ENCODE peak calls at places on chromosomes 3 and 15, in four cellular contexts. D is heart left ventricle, J is Panc1, U is aorta. R is an unnamed sample.
A peak's percentile ranks its signal among the peaks of the same experiment; 100 is the strongest.

GRCh38 chr15:65057549-65057940 is 10.2 kb downstream of the RASL12 start:
- DNase-seq in D (no peak), J (no peak), U (no peak), R (no peak)

GRCh38 chr3:38565339-38566214 is 69.4 kb downstream of the EXOG start:
- DNase-seq in D (no peak), J (no peak), U (no peak), R (no peak)

GRCh38 chr15:58138106-58138505 is at the start of gene AQP9:
- DNase-seq in D (no peak), J (no peak), U (no peak), R (no peak)

GRCh38 chr3:114967168-114967567 is 179.9 kb downstream of the ZBTB20 start:
- DNase-seq in D (no peak), J (no peak), U (no peak), R (no peak)

GRCh38 chr3:194089357-194090177 is 46.4 kb upstream of the HES1 start:
- DNase-seq in D (peak; percentile 86), J (peak; percentile 97), U (peak; percentile 88), R (no peak)

GRCh38 chr3:66469220-66469640 is 31.6 kb downstream of the LRIG1 start:
- DNase-seq in D (no peak), J (no peak), U (no peak), R (no peak)

GRCh38 chr15:73394782-73395181 is 26.0 kb upstream of the HCN4 start:
- DNase-seq in D (peak; percentile 76), J (no peak), U (no peak), R (no peak)

GRCh38 chr3:106345353-106346027 is 476.7 kb upstream of the CBLB start:
- DNase-seq in D (no peak), J (no peak), U (no peak), R (no peak)

GRCh38 chr3:38490288-38490860 is 5.8 kb upstream of the EXOG start:
- DNase-seq in D (no peak), J (no peak), U (no peak), R (no peak)

GRCh38 chr3:61438253-61439115 is 122.9 kb upstream of the PTPRG start:
- DNase-seq in D (no peak), J (no peak), U (no peak), R (peak; percentile 12)

GRCh38 chr3:187519428-187519890 is 150.7 kb downstream of the SST start:
- DNase-seq in D (no peak), J (no peak), U (no peak), R (no peak)

GRCh38 chr15:88491158-88491557 is 23.6 kb downstream of the MRPS11 start:
- DNase-seq in D (no peak), J (no peak), U (no peak), R (peak; percentile 25)

GRCh38 chr15:75639191-75639708 is 774 bp downstream of the IMP3 start:
- DNase-seq in D (no peak), J (no peak), U (no peak), R (no peak)

GRCh38 chr3:50242778-50243551 is 7.0 kb downstream of the GNAI2 start:
- DNase-seq in D (peak; percentile 84), J (no peak), U (peak; percentile 91), R (no peak)

GRCh38 chr15:75673426-75674247 is 25.9 kb downstream of the SNX33 start:
- DNase-seq in D (peak; percentile 89), J (no peak), U (peak; percentile 94), R (no peak)

GRCh38 chr3:30347679-30348216 is 258.7 kb upstream of the TGFBR2 start:
- DNase-seq in D (no peak), J (peak; percentile 61), U (no peak), R (peak; percentile 27)

GRCh38 chr15:90141646-90142045 is 39.4 kb upstream of the IDH2 start:
- DNase-seq in D (no peak), J (no peak), U (no peak), R (no peak)

GRCh38 chr15:65172531-65172930 is 12.6 kb downstream of the CLPX start:
- DNase-seq in D (no peak), J (no peak), U (no peak), R (no peak)

GRCh38 chr15:89383635-89384604 is 49.3 kb upstream of the POLG start:
- DNase-seq in D (peak; percentile 54), J (no peak), U (no peak), R (peak; percentile 45)

GRCh38 chr3:134004841-134005240 is 24.9 kb downstream of the SLCO2A1 start:
- DNase-seq in D (no peak), J (no peak), U (no peak), R (no peak)

GRCh38 chr3:71389911-71390573 is 193.5 kb downstream of the FOXP1 start:
- DNase-seq in D (peak; percentile 54), J (no peak), U (peak; percentile 84), R (peak; percentile 72)

GRCh38 chr3:123623346-123623880 is 38.6 kb upstream of the HACD2 start:
- DNase-seq in D (no peak), J (no peak), U (no peak), R (no peak)

GRCh38 chr3:136938334-136938733 is 19.4 kb upstream of the IL20RB start:
- DNase-seq in D (no peak), J (no peak), U (no peak), R (no peak)

GRCh38 chr15:77418341-77419049 is 1.4 kb downstream of the PEAK1 start:
- DNase-seq in D (no peak), J (no peak), U (no peak), R (no peak)
- H3K27ac ChIP-seq in D (peak overlapping the region; percentile 97), J (peak overlapping the region; percentile 89), U (no peak overlapping the region), R (peak overlapping the region; percentile 52)

GRCh38 chr3:52277972-52278509 is 408 bp downstream of the WDR82 start:
- DNase-seq in D (no peak), J (no peak), U (peak; percentile 80), R (peak; percentile 60)
- H3K4me1 ChIP-seq in D (peaks cover 59% of the 10 kb centered on the region), J (peaks cover 25% of the 10 kb centered on the region), U (no peaks in the 10 kb centered on the region), R (peaks cover 2% of the 10 kb centered on the region)

GRCh38 chr3:8650583-8651416 is 6.2 kb upstream of the SSUH2 start:
- DNase-seq in D (no peak), J (no peak), U (no peak), R (no peak)
- H3K4me3 ChIP-seq in D (no peak overlapping the region), J (no peak overlapping the region), U (no peak overlapping the region), R (peak overlapping the region; percentile 30)

GRCh38 chr15:45165536-45165935 is 22.2 kb downstream of the SHF start:
- DNase-seq in D (no peak), J (no peak), U (no peak), R (no peak)
- H3K27ac ChIP-seq in D (peak overlapping the region; percentile 96), J (peak overlapping the region; percentile 29), U (no peak overlapping the region), R (peak overlapping the region; percentile 96)

DNA sequence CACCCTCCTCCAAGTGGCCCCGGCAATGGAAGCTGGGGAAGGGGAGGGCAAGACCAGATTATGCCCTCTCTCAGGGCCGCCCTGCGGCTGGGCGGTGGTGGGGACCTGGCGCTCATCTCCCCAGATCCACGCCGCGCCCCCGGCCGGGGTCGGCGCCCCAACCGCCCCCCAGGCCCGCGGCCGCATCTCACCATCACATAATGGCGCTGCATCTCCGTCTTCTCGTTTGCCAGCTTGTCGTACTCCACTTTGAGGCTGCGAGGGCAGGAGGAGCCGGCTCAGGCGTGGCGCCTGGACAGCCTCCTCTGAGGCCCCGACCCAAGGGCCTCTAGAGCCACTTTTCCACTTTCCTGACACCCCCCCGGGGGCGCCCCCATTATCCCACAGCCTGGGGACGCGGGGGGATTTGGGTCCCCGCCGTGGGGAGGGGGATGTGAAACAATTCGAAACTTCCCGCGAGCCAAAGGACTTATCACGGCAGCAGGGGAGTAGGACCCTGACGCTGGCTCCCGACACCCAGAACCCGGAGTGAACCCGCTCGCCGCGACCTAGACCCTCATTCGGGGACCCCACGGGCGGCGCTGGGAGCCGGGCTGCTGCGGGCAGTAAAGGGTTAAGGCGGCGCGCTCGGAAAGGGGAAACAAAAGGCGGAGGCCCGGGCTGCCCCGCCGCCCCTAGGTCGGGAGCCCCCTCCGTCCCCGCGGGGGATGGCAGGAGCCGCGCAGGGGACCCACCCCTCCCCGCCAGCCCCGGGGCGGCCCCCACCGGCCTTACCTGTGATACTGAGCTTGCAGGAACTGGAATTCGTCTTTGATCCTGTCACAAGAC is 2.1 kb downstream of the TLE3 start:
- DNase-seq in D (peak; percentile 37), J (no peak), U (peak; percentile 73), R (peak; percentile 50)
- H3K4me1 ChIP-seq in D (peaks cover 77% of the 10 kb centered on the region), J (peaks cover 45% of the 10 kb centered on the region), U (peaks cover 2% of the 10 kb centered on the region), R (peaks cover 5% of the 10 kb centered on the region)

DNA sequence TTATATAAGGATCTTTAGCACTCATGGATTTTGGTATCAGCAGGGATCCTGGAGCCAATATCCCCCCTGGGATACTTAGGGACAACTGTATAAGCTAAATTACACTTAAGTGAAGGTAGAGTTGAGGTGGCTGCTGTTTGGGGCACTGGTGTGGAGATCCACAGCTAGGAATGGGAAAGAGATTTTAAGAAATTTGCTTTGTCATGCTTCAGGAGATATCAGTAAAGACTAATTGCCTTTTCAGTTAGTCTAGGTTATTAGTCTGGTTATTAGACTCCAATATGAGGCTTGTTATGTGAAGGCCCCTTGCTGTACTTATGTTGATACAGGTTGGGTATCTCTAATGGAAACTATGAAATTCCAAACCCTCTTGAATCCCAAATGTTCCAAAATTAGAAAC is 1.2 kb upstream of the SECISBP2L start:
- DNase-seq in D (no peak), J (no peak), U (no peak), R (no peak)
- H3K4me3 ChIP-seq in D (no peak overlapping the region), J (no peak overlapping the region), U (no peak overlapping the region), R (no peak overlapping the region)